ENCODE peak calls at places on chromosomes 1 and 21, in ten cellular contexts. One of them, this sample, is unnamed.

GRCh38 chr1:115428262-115428661 is 90.2 kb upstream of the NGF start:
- DNase-seq in prostate gland: no peak
- DNase-seq in brain microvascular endothelial cell: no peak
- DNase-seq in mucosa of descending colon: no peak
- DNase-seq in BE2C: no peak
- DNase-seq in fibroblast of lung: peak; percentile 63
- DNase-seq in CD8-positive, alpha-beta memory T cell: no peak
- DNase-seq in heart right ventricle: no peak
- DNase-seq in psoas muscle: no peak
- DNase-seq in neural progenitor cell: no peak
- DNase-seq in this sample: no peak

GRCh38 chr1:156836041-156836654 is 19.5 kb upstream of the SH2D2A start:
- DNase-seq in CD8-positive, alpha-beta memory T cell: no peak
- DNase-seq in prostate gland: no peak
- DNase-seq in psoas muscle: no peak
- DNase-seq in brain microvascular endothelial cell: no peak
- DNase-seq in neural progenitor cell: no peak
- DNase-seq in heart right ventricle: no peak
- DNase-seq in mucosa of descending colon: no peak
- DNase-seq in fibroblast of lung: no peak
- DNase-seq in BE2C: no peak
- DNase-seq in this sample: no peak

GRCh38 chr1:15959847-15960446 is 16.0 kb downstream of the ZBTB17 start:
- DNase-seq in brain microvascular endothelial cell: no peak
- DNase-seq in psoas muscle: no peak
- DNase-seq in fibroblast of lung: no peak
- DNase-seq in CD8-positive, alpha-beta memory T cell: no peak
- DNase-seq in neural progenitor cell: no peak
- DNase-seq in mucosa of descending colon: no peak
- DNase-seq in BE2C: no peak
- DNase-seq in prostate gland: no peak
- DNase-seq in heart right ventricle: no peak
- DNase-seq in this sample: no peak

GRCh38 chr1:159980786-159981185 is 26.7 kb upstream of the SLAMF9 start:
- DNase-seq in CD8-positive, alpha-beta memory T cell: no peak
- DNase-seq in neural progenitor cell: no peak
- DNase-seq in brain microvascular endothelial cell: no peak
- DNase-seq in mucosa of descending colon: no peak
- DNase-seq in fibroblast of lung: no peak
- DNase-seq in BE2C: no peak
- DNase-seq in prostate gland: no peak
- DNase-seq in psoas muscle: no peak
- DNase-seq in heart right ventricle: no peak
- DNase-seq in this sample: no peak

GRCh38 chr1:236864211-236864610 is 69.1 kb downstream of the MTR start:
- DNase-seq in prostate gland: no peak
- DNase-seq in fibroblast of lung: no peak
- DNase-seq in neural progenitor cell: no peak
- DNase-seq in BE2C: no peak
- DNase-seq in mucosa of descending colon: no peak
- DNase-seq in psoas muscle: no peak
- DNase-seq in brain microvascular endothelial cell: no peak
- DNase-seq in heart right ventricle: no peak
- DNase-seq in CD8-positive, alpha-beta memory T cell: no peak
- DNase-seq in this sample: no peak

GRCh38 chr1:20010016-20010415 is 30.6 kb upstream of the PLA2G2A start:
- DNase-seq in prostate gland: no peak
- DNase-seq in psoas muscle: no peak
- DNase-seq in neural progenitor cell: no peak
- DNase-seq in fibroblast of lung: no peak
- DNase-seq in BE2C: no peak
- DNase-seq in CD8-positive, alpha-beta memory T cell: no peak
- DNase-seq in heart right ventricle: no peak
- DNase-seq in brain microvascular endothelial cell: no peak
- DNase-seq in mucosa of descending colon: peak; percentile 6
- DNase-seq in this sample: no peak

GRCh38 chr21:35095859-35096291 is 46.8 kb upstream of the RUNX1 start:
- DNase-seq in heart right ventricle: no peak
- DNase-seq in mucosa of descending colon: no peak
- DNase-seq in brain microvascular endothelial cell: no peak
- DNase-seq in prostate gland: no peak
- DNase-seq in CD8-positive, alpha-beta memory T cell: no peak
- DNase-seq in BE2C: no peak
- DNase-seq in fibroblast of lung: peak; percentile 75
- DNase-seq in psoas muscle: no peak
- DNase-seq in neural progenitor cell: no peak
- DNase-seq in this sample: no peak

GRCh38 chr1:72009170-72009569 is 273.2 kb downstream of the NEGR1 start:
- DNase-seq in mucosa of descending colon: no peak
- DNase-seq in heart right ventricle: no peak
- DNase-seq in brain microvascular endothelial cell: no peak
- DNase-seq in CD8-positive, alpha-beta memory T cell: no peak
- DNase-seq in prostate gland: no peak
- DNase-seq in fibroblast of lung: no peak
- DNase-seq in neural progenitor cell: no peak
- DNase-seq in BE2C: no peak
- DNase-seq in psoas muscle: no peak
- DNase-seq in this sample: no peak

GRCh38 chr1:150151291-150152181 is 1.8 kb downstream of the PLEKHO1 start:
- DNase-seq in prostate gland: no peak
- DNase-seq in fibroblast of lung: no peak
- DNase-seq in brain microvascular endothelial cell: no peak
- DNase-seq in BE2C: no peak
- DNase-seq in CD8-positive, alpha-beta memory T cell: peak; percentile 61
- DNase-seq in psoas muscle: peak; percentile 25
- DNase-seq in mucosa of descending colon: no peak
- DNase-seq in neural progenitor cell: no peak
- DNase-seq in heart right ventricle: peak; percentile 32
- DNase-seq in this sample: no peak

GRCh38 chr1:202233171-202233570 is 39.6 kb downstream of the LGR6 start:
- DNase-seq in psoas muscle: no peak
- DNase-seq in CD8-positive, alpha-beta memory T cell: no peak
- DNase-seq in neural progenitor cell: no peak
- DNase-seq in brain microvascular endothelial cell: no peak
- DNase-seq in prostate gland: no peak
- DNase-seq in mucosa of descending colon: no peak
- DNase-seq in fibroblast of lung: no peak
- DNase-seq in BE2C: no peak
- DNase-seq in heart right ventricle: no peak
- DNase-seq in this sample: no peak

GRCh38 chr21:44313451-44313850 is 13.6 kb downstream of the PFKL start:
- DNase-seq in CD8-positive, alpha-beta memory T cell: no peak
- DNase-seq in BE2C: no peak
- DNase-seq in mucosa of descending colon: no peak
- DNase-seq in brain microvascular endothelial cell: no peak
- DNase-seq in heart right ventricle: no peak
- DNase-seq in fibroblast of lung: no peak
- DNase-seq in neural progenitor cell: no peak
- DNase-seq in psoas muscle: no peak
- DNase-seq in prostate gland: no peak
- DNase-seq in this sample: no peak
- H3K36me3 ChIP-seq in CD8-positive, alpha-beta memory T cell: peaks cover 18% of the 10 kb centered on the region
- H3K36me3 ChIP-seq in BE2C: no peaks in the 10 kb centered on the region
- H3K36me3 ChIP-seq in mucosa of descending colon: peaks cover 8% of the 10 kb centered on the region
- H3K36me3 ChIP-seq in brain microvascular endothelial cell: peaks cover 32% of the 10 kb centered on the region
- H3K36me3 ChIP-seq in heart right ventricle: peaks cover 100% of the 10 kb centered on the region
- H3K36me3 ChIP-seq in fibroblast of lung: peaks cover 21% of the 10 kb centered on the region
- H3K36me3 ChIP-seq in neural progenitor cell: no peaks in the 10 kb centered on the region
- H3K36me3 ChIP-seq in psoas muscle: peaks cover 48% of the 10 kb centered on the region
- H3K36me3 ChIP-seq in prostate gland: peaks cover 16% of the 10 kb centered on the region
- H3K36me3 ChIP-seq in this sample: peaks cover 96% of the 10 kb centered on the region

DNA sequence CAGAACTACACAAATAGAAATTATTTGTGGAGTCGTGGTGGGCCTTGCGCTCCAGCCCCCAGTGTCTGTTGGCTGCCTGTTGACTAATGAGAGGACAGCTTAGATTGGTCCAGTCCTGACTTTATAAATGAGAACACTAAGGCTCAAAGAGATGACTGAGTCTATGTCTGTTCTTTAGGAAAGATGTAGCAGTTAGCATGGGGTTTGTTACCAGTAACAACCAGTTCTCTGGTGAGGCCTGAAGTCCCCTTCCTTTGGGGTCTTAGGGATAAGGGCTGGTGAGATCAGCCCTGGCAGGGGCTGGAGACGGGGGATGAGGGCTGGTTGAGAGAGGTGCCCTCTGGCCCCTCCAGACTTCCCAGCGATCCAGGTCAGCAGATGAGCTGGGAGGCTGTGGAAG is 9.1 kb downstream of the TOR3A start:
- DNase-seq in brain microvascular endothelial cell: no peak
- DNase-seq in BE2C: no peak
- DNase-seq in neural progenitor cell: no peak
- DNase-seq in heart right ventricle: no peak
- DNase-seq in mucosa of descending colon: no peak
- DNase-seq in fibroblast of lung: no peak
- DNase-seq in psoas muscle: no peak
- DNase-seq in CD8-positive, alpha-beta memory T cell: no peak
- DNase-seq in prostate gland: no peak
- DNase-seq in this sample: no peak
- H3K36me3 ChIP-seq in brain microvascular endothelial cell: peaks cover 57% of the 10 kb centered on the region
- H3K36me3 ChIP-seq in BE2C: peaks cover 56% of the 10 kb centered on the region
- H3K36me3 ChIP-seq in neural progenitor cell: no peaks in the 10 kb centered on the region
- H3K36me3 ChIP-seq in heart right ventricle: peaks cover 97% of the 10 kb centered on the region
- H3K36me3 ChIP-seq in mucosa of descending colon: no peaks in the 10 kb centered on the region
- H3K36me3 ChIP-seq in fibroblast of lung: peaks cover 16% of the 10 kb centered on the region
- H3K36me3 ChIP-seq in psoas muscle: peaks cover 73% of the 10 kb centered on the region
- H3K36me3 ChIP-seq in CD8-positive, alpha-beta memory T cell: peaks cover 28% of the 10 kb centered on the region
- H3K36me3 ChIP-seq in prostate gland: no peaks in the 10 kb centered on the region
- H3K36me3 ChIP-seq in this sample: peaks cover 82% of the 10 kb centered on the region

DNA sequence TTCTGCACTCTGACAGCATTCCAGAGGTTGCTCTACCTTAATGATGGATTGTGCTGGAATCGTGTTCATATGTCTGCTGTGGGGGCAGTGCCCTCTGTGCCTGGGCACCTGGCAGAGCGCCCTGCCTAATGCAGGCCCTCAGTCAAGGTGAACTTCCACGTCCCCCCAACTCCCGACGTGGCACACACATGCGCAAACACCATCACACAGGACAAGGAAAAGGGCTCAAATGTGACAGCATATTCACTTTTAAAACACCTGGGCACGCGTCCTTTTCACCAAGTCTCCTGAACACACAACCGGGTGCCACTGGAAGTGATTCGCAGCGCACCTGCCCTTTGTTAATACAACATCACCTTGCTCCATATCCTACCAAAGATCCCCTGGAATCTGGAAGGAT is 11.7 kb downstream of the TPRG1L start:
- DNase-seq in brain microvascular endothelial cell: no peak
- DNase-seq in mucosa of descending colon: no peak
- DNase-seq in CD8-positive, alpha-beta memory T cell: no peak
- DNase-seq in neural progenitor cell: no peak
- DNase-seq in psoas muscle: no peak
- DNase-seq in heart right ventricle: no peak
- DNase-seq in prostate gland: no peak
- DNase-seq in fibroblast of lung: no peak
- DNase-seq in BE2C: no peak
- DNase-seq in this sample: no peak
- H3K36me3 ChIP-seq in brain microvascular endothelial cell: peaks cover 31% of the 10 kb centered on the region
- H3K36me3 ChIP-seq in mucosa of descending colon: peaks cover 5% of the 10 kb centered on the region
- H3K36me3 ChIP-seq in CD8-positive, alpha-beta memory T cell: peaks cover 27% of the 10 kb centered on the region
- H3K36me3 ChIP-seq in neural progenitor cell: no peaks in the 10 kb centered on the region
- H3K36me3 ChIP-seq in psoas muscle: peaks cover 77% of the 10 kb centered on the region
- H3K36me3 ChIP-seq in heart right ventricle: peaks cover 97% of the 10 kb centered on the region
- H3K36me3 ChIP-seq in prostate gland: peaks cover 4% of the 10 kb centered on the region
- H3K36me3 ChIP-seq in fibroblast of lung: peaks cover 10% of the 10 kb centered on the region
- H3K36me3 ChIP-seq in BE2C: no peaks in the 10 kb centered on the region
- H3K36me3 ChIP-seq in this sample: peaks cover 61% of the 10 kb centered on the region

GRCh38 chr21:25994758-25995163 is 175.8 kb downstream of the APP start:
- DNase-seq in neural progenitor cell: no peak
- DNase-seq in psoas muscle: no peak
- DNase-seq in brain microvascular endothelial cell: no peak
- DNase-seq in mucosa of descending colon: no peak
- DNase-seq in prostate gland: no peak
- DNase-seq in CD8-positive, alpha-beta memory T cell: no peak
- DNase-seq in heart right ventricle: no peak
- DNase-seq in BE2C: no peak
- DNase-seq in fibroblast of lung: no peak
- DNase-seq in this sample: no peak
- H3K36me3 ChIP-seq in neural progenitor cell: peaks cover 4% of the 10 kb centered on the region
- H3K36me3 ChIP-seq in psoas muscle: no peaks in the 10 kb centered on the region
- H3K36me3 ChIP-seq in brain microvascular endothelial cell: peaks cover 6% of the 10 kb centered on the region
- H3K36me3 ChIP-seq in mucosa of descending colon: no peaks in the 10 kb centered on the region
- H3K36me3 ChIP-seq in prostate gland: no peaks in the 10 kb centered on the region
- H3K36me3 ChIP-seq in CD8-positive, alpha-beta memory T cell: no peaks in the 10 kb centered on the region
- H3K36me3 ChIP-seq in heart right ventricle: peaks cover 47% of the 10 kb centered on the region
- H3K36me3 ChIP-seq in BE2C: peaks cover 24% of the 10 kb centered on the region
- H3K36me3 ChIP-seq in fibroblast of lung: no peaks in the 10 kb centered on the region
- H3K36me3 ChIP-seq in this sample: peaks cover 60% of the 10 kb centered on the region

GRCh38 chr1:30661311-30661710 is 62.1 kb downstream of the MATN1 start:
- DNase-seq in fibroblast of lung: no peak
- DNase-seq in psoas muscle: no peak
- DNase-seq in prostate gland: no peak
- DNase-seq in BE2C: no peak
- DNase-seq in CD8-positive, alpha-beta memory T cell: no peak
- DNase-seq in neural progenitor cell: no peak
- DNase-seq in heart right ventricle: no peak
- DNase-seq in brain microvascular endothelial cell: no peak
- DNase-seq in mucosa of descending colon: no peak
- DNase-seq in this sample: no peak
- H3K36me3 ChIP-seq in fibroblast of lung: no peaks in the 10 kb centered on the region
- H3K36me3 ChIP-seq in psoas muscle: no peaks in the 10 kb centered on the region
- H3K36me3 ChIP-seq in prostate gland: no peaks in the 10 kb centered on the region
- H3K36me3 ChIP-seq in BE2C: no peaks in the 10 kb centered on the region
- H3K36me3 ChIP-seq in CD8-positive, alpha-beta memory T cell: no peaks in the 10 kb centered on the region
- H3K36me3 ChIP-seq in neural progenitor cell: no peaks in the 10 kb centered on the region
- H3K36me3 ChIP-seq in heart right ventricle: no peaks in the 10 kb centered on the region
- H3K36me3 ChIP-seq in brain microvascular endothelial cell: no peaks in the 10 kb centered on the region
- H3K36me3 ChIP-seq in mucosa of descending colon: no peaks in the 10 kb centered on the region
- H3K36me3 ChIP-seq in this sample: no peaks in the 10 kb centered on the region

GRCh38 chr1:100476736-100477135 is 61.2 kb upstream of the GPR88 start:
- DNase-seq in heart right ventricle: no peak
- DNase-seq in prostate gland: no peak
- DNase-seq in mucosa of descending colon: no peak
- DNase-seq in BE2C: no peak
- DNase-seq in neural progenitor cell: no peak
- DNase-seq in CD8-positive, alpha-beta memory T cell: no peak
- DNase-seq in brain microvascular endothelial cell: no peak
- DNase-seq in fibroblast of lung: no peak
- DNase-seq in psoas muscle: no peak
- DNase-seq in this sample: no peak
- H3K36me3 ChIP-seq in heart right ventricle: peaks cover 8% of the 10 kb centered on the region
- H3K36me3 ChIP-seq in prostate gland: no peaks in the 10 kb centered on the region
- H3K36me3 ChIP-seq in mucosa of descending colon: no peaks in the 10 kb centered on the region
- H3K36me3 ChIP-seq in BE2C: no peaks in the 10 kb centered on the region
- H3K36me3 ChIP-seq in neural progenitor cell: peaks cover 6% of the 10 kb centered on the region
- H3K36me3 ChIP-seq in CD8-positive, alpha-beta memory T cell: peaks cover 18% of the 10 kb centered on the region
- H3K36me3 ChIP-seq in brain microvascular endothelial cell: no peaks in the 10 kb centered on the region
- H3K36me3 ChIP-seq in fibroblast of lung: no peaks in the 10 kb centered on the region
- H3K36me3 ChIP-seq in psoas muscle: peaks cover 5% of the 10 kb centered on the region
- H3K36me3 ChIP-seq in this sample: peaks cover 4% of the 10 kb centered on the region